ENCODE peak calls at places on chromosomes 11 and 22, in seven cellular contexts. J, I, F, W, L, E and M are unnamed samples.

GRCh38 chr11:28860898-28861297 is 752.7 kb downstream of the METTL15 start:
- DNase-seq in J (no peak), I (no peak), F (no peak), W (no peak), L (no peak), E (no peak), M (no peak)

GRCh38 chr22:43481528-43482309 is 69.9 kb downstream of the MPPED1 start:
- DNase-seq in J (no peak), I (peak; percentile 19), F (peak; percentile 40), W (no peak), L (no peak), E (no peak), M (no peak)

GRCh38 chr11:15222777-15223176 is 108.1 kb downstream of the INSC start:
- DNase-seq in J (no peak), I (no peak), F (no peak), W (no peak), L (no peak), E (no peak), M (no peak)

GRCh38 chr11:98630736-98631135 is 390.0 kb upstream of the CNTN5 start:
- DNase-seq in J (no peak), I (no peak), F (no peak), W (no peak), L (no peak), E (no peak), M (no peak)

GRCh38 chr22:47617186-47617585 is 854.7 kb downstream of the TBC1D22A start:
- DNase-seq in J (no peak), I (no peak), F (no peak), W (no peak), L (no peak), E (no peak), M (no peak)

GRCh38 chr22:19446603-19447387 is 716 bp downstream of the C22orf39 start:
- DNase-seq in J (no peak), I (no peak), F (no peak), W (no peak), L (no peak), E (peak; percentile 22), M (no peak)

GRCh38 chr11:76604081-76604601 is 66.4 kb downstream of the LRRC32 start:
- DNase-seq in J (no peak), I (no peak), F (no peak), W (no peak), L (no peak), E (no peak), M (no peak)

GRCh38 chr22:34992672-34993071 is 73.3 kb upstream of the ISX start:
- DNase-seq in J (no peak), I (no peak), F (no peak), W (no peak), L (no peak), E (no peak), M (no peak)

GRCh38 chr11:94909371-94909820 is 64.0 kb downstream of the CWC15 start:
- DNase-seq in J (no peak), I (no peak), F (no peak), W (no peak), L (no peak), E (no peak), M (no peak)

GRCh38 chr11:18394928-18395734 is 768 bp downstream of the LDHA start:
- DNase-seq in J (no peak), I (peak; percentile 47), F (peak; percentile 53), W (no peak), L (no peak), E (no peak), M (no peak)

GRCh38 chr11:45858751-45859398 is 11.6 kb downstream of the CRY2 start:
- DNase-seq in J (no peak), I (no peak), F (no peak), W (no peak), L (no peak), E (no peak), M (no peak)

GRCh38 chr22:33871935-33872334 is 48.3 kb downstream of the LARGE1 start:
- DNase-seq in J (no peak), I (no peak), F (no peak), W (no peak), L (no peak), E (peak; percentile 34), M (no peak)